ENCODE peak calls at places on chromosomes 7 and 10, in five cellular contexts. D, Q, I, S and F are unnamed samples.

GRCh38 chr7:4702961-4703512 is 20.9 kb downstream of the FOXK1 start:
- DNase-seq in D (no peak), Q (no peak), I (no peak), S (no peak), F (no peak)

GRCh38 chr10:118523775-118524174 is 71.7 kb downstream of the PRLHR start:
- DNase-seq in D (no peak), Q (peak), I (no peak), S (no peak), F (no peak)

GRCh38 chr7:100342761-100343160 is 15.2 kb upstream of the PILRB start:
- DNase-seq in D (no peak), Q (no peak), I (no peak), S (no peak), F (no peak)

GRCh38 chr7:40715053-40715430 is 580.2 kb downstream of the SUGCT start:
- DNase-seq in D (no peak), Q (peak), I (no peak), S (no peak), F (peak)

GRCh38 chr10:60203993-60204618 is 185.6 kb downstream of the ANK3 start:
- DNase-seq in D (no peak), Q (peak), I (peak), S (no peak), F (peak)

GRCh38 chr7:82288769-82289535 is 154.6 kb downstream of the CACNA2D1 start:
- DNase-seq in D (no peak), Q (no peak), I (no peak), S (no peak), F (peak)

GRCh38 chr10:60099998-60100747 is 193.8 kb upstream of the CCDC6 start:
- DNase-seq in D (no peak), Q (peak), I (peak), S (no peak), F (peak)

GRCh38 chr7:1547777-1548437 is 8.1 kb downstream of the TMEM184A start:
- DNase-seq in D (no peak), Q (no peak), I (no peak), S (no peak), F (no peak)

GRCh38 chr7:157522954-157523353 is 186.2 kb downstream of the DNAJB6 start:
- DNase-seq in D (no peak), Q (no peak), I (no peak), S (no peak), F (no peak)

GRCh38 chr10:126130291-126130710 is 233.9 kb downstream of the FANK1 start:
- DNase-seq in D (no peak), Q (peak), I (no peak), S (no peak), F (no peak)

GRCh38 chr10:79084012-79084971 is 15.5 kb downstream of the ZMIZ1 start:
- DNase-seq in D (peak), Q (peak), I (peak), S (peak), F (peak)

GRCh38 chr10:79082631-79083581 is 14.1 kb downstream of the ZMIZ1 start:
- DNase-seq in D (no peak), Q (peak), I (no peak), S (no peak), F (peak)

GRCh38 chr10:79086822-79087221 is 18.1 kb downstream of the ZMIZ1 start:
- DNase-seq in D (no peak), Q (no peak), I (no peak), S (no peak), F (no peak)

GRCh38 chr10:79087721-79088120 is 19.0 kb downstream of the ZMIZ1 start:
- DNase-seq in D (no peak), Q (no peak), I (no peak), S (no peak), F (no peak)

DNA sequence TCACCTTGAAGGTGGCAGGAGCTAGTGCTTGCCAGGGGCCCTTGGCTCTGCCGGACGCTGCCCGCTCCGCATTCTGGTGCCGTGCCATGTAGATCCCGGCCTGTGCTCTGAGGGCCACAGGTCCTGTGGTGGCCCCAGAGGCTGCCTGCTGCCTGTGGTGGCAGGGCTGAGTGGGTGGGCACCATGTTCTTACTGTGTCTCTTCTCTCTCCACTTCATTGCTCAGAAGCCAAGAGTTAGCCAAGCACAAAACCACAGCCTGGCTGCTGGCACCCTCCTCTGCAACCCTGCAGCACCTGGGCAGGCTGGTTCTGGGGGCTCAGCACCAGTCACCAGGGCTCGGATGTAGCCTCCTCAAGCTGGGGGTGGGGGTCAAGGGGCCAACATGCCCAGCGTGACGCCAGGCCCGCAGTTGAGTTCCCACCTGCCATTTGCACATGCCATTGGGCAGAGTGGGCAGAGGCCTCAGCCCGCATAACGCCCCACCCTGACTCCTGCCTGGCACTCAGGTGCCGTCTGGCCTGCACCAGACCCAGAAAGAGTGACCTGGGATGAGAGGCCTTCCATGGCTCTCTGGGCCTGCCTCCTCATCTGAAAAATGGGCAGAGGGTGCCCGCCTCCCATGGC is 16.3 kb downstream of the ZMIZ1 start:
- DNase-seq in D (no peak), Q (no peak), I (no peak), S (no peak), F (no peak)
- H3K4me3 ChIP-seq in D (no peak), Q (no peak), I (no peak), S (no peak), F (no peak)

GRCh38 chr7:36937754-36938551 is 213.7 kb upstream of the AOAH start:
- DNase-seq in D (no peak), Q (no peak), I (no peak), S (no peak), F (no peak)
- TF ChIP-seq CTCF in D (no peak), Q (no peak), I (no peak), S (no peak), F (no peak)

DNA sequence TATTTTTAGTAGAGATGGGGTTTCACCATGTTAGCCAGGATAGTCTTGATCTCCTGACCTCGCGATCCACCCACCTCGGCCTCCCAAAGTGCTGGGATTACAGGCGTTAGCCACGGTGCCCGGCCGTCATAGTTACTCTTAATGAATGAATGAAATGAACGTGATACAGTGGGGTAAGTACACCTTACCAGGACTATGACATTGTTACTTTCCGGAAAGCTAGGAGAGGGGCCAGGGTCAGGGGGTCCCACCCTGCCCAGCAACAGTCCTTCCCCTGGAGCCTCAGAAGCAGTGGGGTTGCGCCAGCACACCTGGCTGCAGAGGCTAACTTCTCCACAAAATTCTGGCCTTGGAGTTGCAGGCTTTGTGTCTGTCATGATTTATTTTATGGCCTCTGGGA is 21.4 kb downstream of the VSTM4 start:
- DNase-seq in D (no peak), Q (no peak), I (no peak), S (no peak), F (no peak)
- H3K4me3 ChIP-seq in D (no peak), Q (no peak), I (no peak), S (no peak), F (no peak)

GRCh38 chr7:101996131-101996691 is 178.8 kb downstream of the CUX1 start:
- DNase-seq in D (no peak), Q (no peak), I (no peak), S (no peak), F (no peak)
- TF ChIP-seq CTCF in D (no peak), Q (no peak), I (no peak), S (no peak), F (no peak)

GRCh38 chr7:27157717-27158431 is 1.4 kb upstream of the HOXA7 start:
- DNase-seq in D (no peak), Q (no peak), I (no peak), S (no peak), F (no peak)

GRCh38 chr7:27160147-27160545 is 3.7 kb upstream of the HOXA7 start:
- DNase-seq in D (no peak), Q (no peak), I (no peak), S (no peak), F (no peak)

GRCh38 chr7:27158436-27159277 is 2.2 kb upstream of the HOXA7 start:
- DNase-seq in D (no peak), Q (no peak), I (no peak), S (no peak), F (no peak)

GRCh38 chr7:27160546-27161213 is 4.2 kb upstream of the HOXA7 start:
- DNase-seq in D (peak), Q (peak), I (peak), S (peak), F (peak)

DNA sequence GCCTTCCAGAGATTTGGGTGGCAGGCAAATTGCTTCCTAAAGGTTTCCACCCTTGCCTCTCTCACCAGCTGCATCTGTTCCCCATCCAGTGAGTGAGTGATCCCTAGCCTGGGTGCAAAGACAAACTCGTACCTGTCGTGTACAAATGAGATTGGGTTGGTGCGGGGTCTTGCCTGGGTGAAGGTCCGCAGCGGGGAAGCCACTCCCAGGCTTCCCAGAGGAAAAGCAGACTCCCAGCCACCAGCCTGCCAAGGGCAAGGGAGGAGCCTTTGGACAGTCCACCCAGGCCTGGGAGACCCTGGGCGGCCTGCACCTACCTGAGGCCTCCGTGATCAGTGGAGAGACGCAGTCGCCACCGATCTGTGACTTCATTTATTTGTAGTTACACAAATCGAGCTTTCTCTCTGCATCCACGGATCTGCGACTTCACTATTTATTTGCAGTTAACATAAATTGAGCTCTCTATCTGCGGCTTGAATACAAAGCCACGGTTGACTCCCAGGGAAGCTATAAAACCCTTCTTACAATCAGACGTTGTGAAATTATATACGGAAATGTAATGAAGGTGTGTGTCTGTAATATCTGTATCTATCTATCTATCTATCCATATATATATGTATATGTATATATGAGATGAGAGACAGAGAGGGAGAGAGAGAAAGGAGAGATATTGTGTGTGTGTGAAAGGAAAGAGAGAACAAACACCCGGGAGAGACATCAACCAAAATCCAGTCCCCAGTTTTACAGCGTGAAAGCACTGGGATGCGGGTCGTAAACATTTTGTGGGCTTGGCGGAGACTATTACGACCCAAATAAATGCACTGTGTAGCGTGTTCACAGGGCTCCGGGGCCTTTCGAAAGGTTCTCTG is 3.0 kb upstream of the HOXA7 start:
- DNase-seq in D (no peak), Q (no peak), I (no peak), S (no peak), F (no peak)
- H3K4me3 ChIP-seq in D (peak), Q (no peak), I (no peak), S (no peak), F (no peak)